ENCODE peak calls at places on chromosome 2, in ten cellular contexts. K is progenitor cell of endocrine pancreas, N is right lobe of liver, G is AG10803, I is GM23338, F is Caco-2, R is IMR-90, H is esophagus squamous epithelium, P is GM12865, E is RWPE2. T is an unnamed sample.

GRCh38 chr2:54103454-54104314 is 11.7 kb upstream of the ACYP2 start:
- DNase-seq in K (no peak), N (peak), G (peak), I (peak), F (peak), R (peak), H (peak), P (peak), E (peak), T (peak)

GRCh38 chr2:8729939-8730338 is 48.1 kb downstream of the ID2 start:
- DNase-seq in K (no peak), N (no peak), G (no peak), I (no peak), F (no peak), R (no peak), H (no peak), P (no peak), E (no peak), T (no peak)

GRCh38 chr2:238890131-238890530 is 42.2 kb downstream of the TWIST2 start:
- DNase-seq in K (no peak), N (no peak), G (no peak), I (no peak), F (no peak), R (no peak), H (no peak), P (no peak), E (no peak), T (no peak)

GRCh38 chr2:10161206-10161931 is 38.8 kb downstream of the RRM2 start:
- DNase-seq in K (no peak), N (no peak), G (no peak), I (no peak), F (no peak), R (peak), H (no peak), P (no peak), E (no peak), T (peak)

GRCh38 chr2:43221660-43222471 is 4.5 kb downstream of the ZFP36L2 start:
- DNase-seq in K (peak), N (peak), G (peak), I (peak), F (peak), R (peak), H (peak), P (peak), E (peak), T (peak)

GRCh38 chr2:120638450-120638849 is 97.2 kb upstream of the GLI2 start:
- DNase-seq in K (no peak), N (no peak), G (no peak), I (no peak), F (no peak), R (no peak), H (no peak), P (no peak), E (no peak), T (no peak)

GRCh38 chr2:85939136-85939535 is 50.3 kb upstream of the ST3GAL5 start:
- DNase-seq in K (no peak), N (no peak), G (no peak), I (no peak), F (no peak), R (no peak), H (no peak), P (no peak), E (no peak), T (no peak)

GRCh38 chr2:134218928-134219707 is 34.8 kb upstream of the MGAT5 start:
- DNase-seq in K (no peak), N (peak), G (no peak), I (no peak), F (no peak), R (no peak), H (no peak), P (peak), E (no peak), T (no peak)

GRCh38 chr2:232543491-232543890 is 4.0 kb downstream of the CHRNG start:
- DNase-seq in K (no peak), N (no peak), G (no peak), I (no peak), F (no peak), R (no peak), H (no peak), P (no peak), E (no peak), T (no peak)

GRCh38 chr2:28366496-28367282 is 26.0 kb upstream of the FOSL2 start:
- DNase-seq in K (no peak), N (no peak), G (no peak), I (no peak), F (no peak), R (no peak), H (no peak), P (no peak), E (no peak), T (no peak)

GRCh38 chr2:157628532-157629415 is at the start of gene ACVR1C:
- DNase-seq in K (peak), N (peak), G (peak), I (peak), F (peak), R (peak), H (no peak), P (peak), E (peak), T (peak)

GRCh38 chr2:240319855-240320560 is 115.5 kb upstream of the GPC1 start:
- DNase-seq in K (no peak), N (no peak), G (peak), I (no peak), F (no peak), R (peak), H (no peak), P (no peak), E (no peak), T (peak)

GRCh38 chr2:215654177-215654850 is 218.4 kb upstream of the FN1 start:
- DNase-seq in K (no peak), N (no peak), G (peak), I (no peak), F (no peak), R (peak), H (no peak), P (no peak), E (no peak), T (peak)

GRCh38 chr2:178277741-178278197 is 83.5 kb downstream of the OSBPL6 start:
- DNase-seq in K (no peak), N (no peak), G (no peak), I (no peak), F (peak), R (peak), H (no peak), P (no peak), E (no peak), T (no peak)

GRCh38 chr2:199458017-199458805 is 472 bp upstream of the SATB2 start:
- DNase-seq in K (no peak), N (peak), G (peak), I (peak), F (peak), R (no peak), H (no peak), P (peak), E (no peak), T (peak)

GRCh38 chr2:222813177-222813843 is 47.5 kb upstream of the ACSL3 start:
- DNase-seq in K (no peak), N (no peak), G (no peak), I (no peak), F (no peak), R (no peak), H (no peak), P (peak), E (no peak), T (no peak)

GRCh38 chr2:229725716-229726346 is 11.5 kb upstream of the DNER start:
- DNase-seq in K (no peak), N (no peak), G (peak), I (no peak), F (no peak), R (peak), H (no peak), P (no peak), E (no peak), T (peak)

GRCh38 chr2:26300234-26300641 is 45.7 kb upstream of the SELENOI start:
- DNase-seq in K (no peak), N (no peak), G (peak), I (no peak), F (no peak), R (peak), H (no peak), P (no peak), E (no peak), T (no peak)

GRCh38 chr2:179020156-179020750 is 29.7 kb downstream of the CCDC141 start:
- DNase-seq in K (peak), N (peak), G (no peak), I (peak), F (peak), R (no peak), H (no peak), P (peak), E (no peak), T (no peak)

GRCh38 chr2:10033251-10034006 is 9.9 kb upstream of the KLF11 start:
- DNase-seq in K (no peak), N (no peak), G (no peak), I (no peak), F (no peak), R (no peak), H (no peak), P (no peak), E (no peak), T (no peak)

GRCh38 chr2:127700527-127701192 is 637 bp upstream of the SFT2D3 start:
- DNase-seq in K (no peak), N (peak), G (no peak), I (peak), F (peak), R (no peak), H (peak), P (peak), E (no peak), T (no peak)
- TF ChIP-seq CTCF in K (no peak), N (no peak), G (no peak), I (peak), F (peak), R (no peak), H (no peak), P (peak), E (no peak), T (no peak)

GRCh38 chr2:226799211-226799975 is at the start of gene IRS1:
- DNase-seq in K (peak), N (peak), G (peak), I (peak), F (peak), R (peak), H (no peak), P (peak), E (peak), T (peak)

GRCh38 chr2:226799976-226800940 is 638 bp upstream of the IRS1 start:
- DNase-seq in K (no peak), N (peak), G (peak), I (peak), F (no peak), R (peak), H (no peak), P (no peak), E (peak), T (no peak)

GRCh38 chr2:226797289-226797988 is 2.2 kb downstream of the IRS1 start:
- DNase-seq in K (no peak), N (peak), G (peak), I (no peak), F (no peak), R (peak), H (no peak), P (no peak), E (peak), T (peak)

GRCh38 chr2:226797989-226798421 is 1.6 kb downstream of the IRS1 start:
- DNase-seq in K (no peak), N (peak), G (peak), I (peak), F (no peak), R (peak), H (no peak), P (no peak), E (peak), T (no peak)

DNA sequence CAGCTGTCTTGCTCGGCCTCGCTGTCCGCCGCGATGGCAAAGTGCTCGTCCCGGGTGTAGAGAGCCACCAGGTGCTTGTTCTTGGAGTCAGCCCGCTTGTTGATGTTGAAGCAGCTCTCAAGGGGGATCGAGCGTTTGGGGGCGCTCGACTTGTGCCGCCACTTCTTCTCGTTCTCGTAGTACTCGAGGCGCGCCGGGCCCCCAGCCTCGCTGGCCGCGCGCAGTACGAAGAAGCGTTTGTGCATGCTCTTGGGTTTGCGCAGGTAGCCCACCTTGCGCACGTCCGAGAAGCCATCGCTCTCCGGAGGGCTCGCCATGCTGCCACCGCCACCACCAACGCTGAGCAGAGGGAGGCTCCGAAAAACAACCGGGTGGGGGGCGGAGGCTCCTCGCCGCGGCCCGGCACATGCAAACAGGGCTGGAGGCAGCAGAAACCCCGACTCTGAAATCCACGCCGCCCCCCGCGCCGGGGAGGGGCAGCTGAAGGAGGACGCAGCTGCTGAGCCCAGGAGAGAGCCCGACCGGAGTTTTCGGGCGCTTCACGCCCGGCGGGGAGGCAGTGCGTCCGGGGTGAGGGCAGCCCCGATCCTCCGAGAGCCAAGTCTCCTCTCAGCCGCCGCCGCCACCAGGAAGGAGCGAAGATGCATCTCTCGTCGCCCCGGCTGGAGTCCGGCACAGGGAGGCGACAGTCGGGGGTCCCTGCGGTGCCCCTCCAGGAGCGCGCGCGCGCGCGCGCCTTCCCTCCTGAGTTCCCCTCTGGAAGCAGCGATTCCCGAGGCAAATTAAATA is 1.0 kb downstream of the IRS1 start:
- DNase-seq in K (no peak), N (peak), G (peak), I (peak), F (no peak), R (peak), H (no peak), P (peak), E (peak), T (peak)
- TF ChIP-seq CTCF in K (peak), N (no peak), G (peak), I (peak), F (no peak), R (peak), H (no peak), P (no peak), E (peak), T (peak)

GRCh38 chr2:223900531-223900930 is 44.6 kb downstream of the WDFY1 start:
- DNase-seq in K (no peak), N (no peak), G (no peak), I (no peak), F (no peak), R (no peak), H (no peak), P (no peak), E (no peak), T (no peak)

GRCh38 chr2:223901311-223901710 is 43.8 kb downstream of the WDFY1 start:
- DNase-seq in K (no peak), N (no peak), G (no peak), I (no peak), F (no peak), R (no peak), H (no peak), P (no peak), E (no peak), T (no peak)

GRCh38 chr2:223900066-223900465 is 45.1 kb downstream of the WDFY1 start:
- DNase-seq in K (no peak), N (no peak), G (no peak), I (no peak), F (no peak), R (no peak), H (no peak), P (no peak), E (no peak), T (no peak)

GRCh38 chr2:223897669-223898314 is 47.3 kb downstream of the WDFY1 start:
- DNase-seq in K (no peak), N (no peak), G (no peak), I (no peak), F (no peak), R (no peak), H (no peak), P (peak), E (no peak), T (no peak)

DNA sequence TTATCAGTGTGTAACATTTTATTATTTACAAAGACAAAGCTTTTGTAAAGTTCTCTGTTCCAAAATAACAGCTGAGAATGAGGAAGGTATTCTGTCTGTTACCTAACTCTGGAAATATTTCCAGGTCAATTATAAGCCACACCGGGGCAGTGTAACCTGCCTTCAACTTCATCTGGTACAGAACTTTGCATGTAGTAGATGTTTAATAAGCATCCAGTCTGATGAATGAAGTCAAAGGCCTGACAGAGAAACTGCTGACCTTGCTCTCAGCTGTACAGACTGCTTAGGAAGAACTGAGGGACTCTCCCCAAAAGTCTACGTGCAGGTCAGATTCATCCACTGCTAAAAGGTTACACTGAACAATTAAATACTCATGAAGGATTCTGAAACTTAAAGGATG is 43.3 kb downstream of the WDFY1 start:
- DNase-seq in K (no peak), N (no peak), G (no peak), I (no peak), F (peak), R (no peak), H (no peak), P (no peak), E (no peak), T (no peak)
- TF ChIP-seq CTCF in K (no peak), N (peak), G (no peak), I (no peak), F (peak), R (no peak), H (no peak), P (no peak), E (peak), T (no peak)

DNA sequence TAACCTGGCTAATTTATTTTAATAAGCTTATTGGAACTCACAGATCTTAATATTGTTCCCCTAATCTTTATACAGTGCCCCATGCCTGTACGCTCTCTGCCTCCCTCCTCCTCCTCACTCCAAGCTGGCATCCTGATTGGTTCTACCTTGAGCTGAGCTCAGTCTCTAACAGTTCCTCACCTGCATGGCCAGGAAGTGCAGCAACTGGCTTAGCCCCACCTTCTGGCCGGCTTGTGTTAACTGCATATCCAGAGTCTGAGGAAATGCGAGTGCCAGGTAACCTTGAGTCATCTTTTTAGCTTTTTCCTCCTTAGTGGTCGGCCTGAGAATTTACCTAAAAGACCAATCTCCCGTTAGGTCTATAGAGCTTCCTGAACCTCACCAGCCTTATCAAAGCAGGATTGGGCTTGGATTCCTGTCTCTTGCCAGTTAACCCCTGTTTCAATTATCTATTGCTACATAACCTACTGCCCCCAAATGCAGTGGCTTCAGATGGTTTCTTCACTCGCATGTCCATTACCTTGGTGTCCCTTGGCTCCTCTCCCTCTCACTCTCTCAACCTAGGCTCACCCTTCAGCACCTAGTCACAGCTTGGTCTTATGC is 89.5 kb upstream of the STK39 start:
- DNase-seq in K (no peak), N (peak), G (no peak), I (peak), F (peak), R (no peak), H (no peak), P (peak), E (peak), T (no peak)
- TF ChIP-seq CTCF in K (peak), N (peak), G (no peak), I (peak), F (peak), R (no peak), H (peak), P (peak), E (peak), T (peak)

T was measured in HFFc6.